ENCODE peak calls at places on chromosomes 3 and 15, in five cellular contexts. One of them, this sample, is unnamed.

GRCh38 chr3:159273070-159273469 is 471.2 kb downstream of the MFSD1 start:
- DNase-seq in mammary epithelial cell: no peak
- DNase-seq in endothelial cell: no peak
- DNase-seq in body of pancreas: no peak
- DNase-seq in MM.1S: no peak
- DNase-seq in this sample: no peak

GRCh38 chr3:134640872-134641470 is 9.9 kb downstream of the KY start:
- DNase-seq in mammary epithelial cell: no peak
- DNase-seq in endothelial cell: peak
- DNase-seq in body of pancreas: no peak
- DNase-seq in MM.1S: no peak
- DNase-seq in this sample: no peak

GRCh38 chr3:86245360-86245759 is 745.6 kb downstream of the VGLL3 start:
- DNase-seq in mammary epithelial cell: no peak
- DNase-seq in endothelial cell: peak
- DNase-seq in body of pancreas: no peak
- DNase-seq in MM.1S: peak
- DNase-seq in this sample: no peak

GRCh38 chr3:177904661-177905060 is 631.6 kb upstream of the KCNMB2 start:
- DNase-seq in mammary epithelial cell: peak
- DNase-seq in endothelial cell: no peak
- DNase-seq in body of pancreas: no peak
- DNase-seq in MM.1S: no peak
- DNase-seq in this sample: no peak

GRCh38 chr3:71063768-71064287 is 519.7 kb downstream of the FOXP1 start:
- DNase-seq in mammary epithelial cell: peak
- DNase-seq in endothelial cell: peak
- DNase-seq in body of pancreas: peak
- DNase-seq in MM.1S: peak
- DNase-seq in this sample: no peak

GRCh38 chr15:71066983-71067382 is 48.3 kb upstream of the THSD4 start:
- DNase-seq in mammary epithelial cell: no peak
- DNase-seq in endothelial cell: no peak
- DNase-seq in body of pancreas: no peak
- DNase-seq in MM.1S: no peak
- DNase-seq in this sample: no peak

GRCh38 chr3:71057526-71057894 is 526.0 kb downstream of the FOXP1 start:
- DNase-seq in mammary epithelial cell: peak
- DNase-seq in endothelial cell: no peak
- DNase-seq in body of pancreas: no peak
- DNase-seq in MM.1S: no peak
- DNase-seq in this sample: no peak

GRCh38 chr15:66766282-66767228 is 64.5 kb downstream of the SMAD6 start:
- DNase-seq in mammary epithelial cell: peak
- DNase-seq in endothelial cell: no peak
- DNase-seq in body of pancreas: no peak
- DNase-seq in MM.1S: no peak
- DNase-seq in this sample: no peak

GRCh38 chr3:114307841-114308228 is 14.0 kb downstream of the TIGIT start:
- DNase-seq in mammary epithelial cell: no peak
- DNase-seq in endothelial cell: no peak
- DNase-seq in body of pancreas: no peak
- DNase-seq in MM.1S: no peak
- DNase-seq in this sample: no peak

GRCh38 chr15:88621789-88622604 is 857 bp downstream of the AEN start:
- DNase-seq in mammary epithelial cell: peak
- DNase-seq in endothelial cell: no peak
- DNase-seq in body of pancreas: no peak
- DNase-seq in MM.1S: peak
- DNase-seq in this sample: peak

DNA sequence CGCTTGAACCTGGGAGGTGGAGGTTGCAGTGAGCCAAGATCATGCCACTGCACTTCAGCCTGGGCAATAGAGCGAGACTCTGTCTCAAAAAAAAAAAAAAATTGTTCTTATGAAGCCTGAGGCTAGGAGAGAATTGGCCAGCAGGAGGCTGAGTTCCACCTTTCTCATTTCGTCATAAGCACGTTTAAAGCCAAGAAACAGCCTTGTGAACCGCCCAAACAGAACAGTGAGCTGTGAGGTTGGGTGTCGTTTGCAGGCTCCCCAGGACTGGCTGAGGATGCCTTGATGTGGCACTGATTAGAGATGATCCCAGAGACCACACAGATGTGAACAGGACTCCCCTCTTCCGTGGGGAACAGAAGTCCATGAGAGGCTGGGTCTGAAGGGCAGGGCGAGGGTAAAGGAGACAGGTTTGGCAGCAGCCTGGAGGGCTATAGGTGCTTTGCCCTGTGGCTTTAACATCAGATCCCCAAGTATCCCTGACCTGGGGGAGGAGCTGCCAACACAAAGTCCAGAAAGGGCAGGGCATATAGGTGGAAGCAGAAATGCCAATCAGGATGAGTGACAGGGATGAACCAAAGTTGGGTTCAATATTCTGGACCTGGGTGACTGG is 52.9 kb downstream of the CLEC3B start:
- DNase-seq in mammary epithelial cell: peak
- DNase-seq in endothelial cell: no peak
- DNase-seq in body of pancreas: peak
- DNase-seq in MM.1S: no peak
- DNase-seq in this sample: no peak
- TF ChIP-seq CTCF in mammary epithelial cell: no peak
- TF ChIP-seq CTCF in endothelial cell: peak
- TF ChIP-seq CTCF in body of pancreas: peak
- TF ChIP-seq CTCF in MM.1S: no peak
- TF ChIP-seq CTCF in this sample: no peak

GRCh38 chr3:52870471-52870870 is 26.9 kb downstream of the STIMATE start:
- DNase-seq in mammary epithelial cell: no peak
- DNase-seq in endothelial cell: no peak
- DNase-seq in body of pancreas: no peak
- DNase-seq in MM.1S: no peak
- DNase-seq in this sample: no peak

GRCh38 chr3:52871761-52872160 is 25.6 kb downstream of the STIMATE start:
- DNase-seq in mammary epithelial cell: no peak
- DNase-seq in endothelial cell: no peak
- DNase-seq in body of pancreas: no peak
- DNase-seq in MM.1S: no peak
- DNase-seq in this sample: no peak

GRCh38 chr3:52874160-52874701 is 23.1 kb downstream of the STIMATE start:
- DNase-seq in mammary epithelial cell: no peak
- DNase-seq in endothelial cell: no peak
- DNase-seq in body of pancreas: no peak
- DNase-seq in MM.1S: no peak
- DNase-seq in this sample: no peak

GRCh38 chr3:52873433-52874159 is 23.8 kb downstream of the STIMATE start:
- DNase-seq in mammary epithelial cell: peak
- DNase-seq in endothelial cell: no peak
- DNase-seq in body of pancreas: no peak
- DNase-seq in MM.1S: no peak
- DNase-seq in this sample: no peak

DNA sequence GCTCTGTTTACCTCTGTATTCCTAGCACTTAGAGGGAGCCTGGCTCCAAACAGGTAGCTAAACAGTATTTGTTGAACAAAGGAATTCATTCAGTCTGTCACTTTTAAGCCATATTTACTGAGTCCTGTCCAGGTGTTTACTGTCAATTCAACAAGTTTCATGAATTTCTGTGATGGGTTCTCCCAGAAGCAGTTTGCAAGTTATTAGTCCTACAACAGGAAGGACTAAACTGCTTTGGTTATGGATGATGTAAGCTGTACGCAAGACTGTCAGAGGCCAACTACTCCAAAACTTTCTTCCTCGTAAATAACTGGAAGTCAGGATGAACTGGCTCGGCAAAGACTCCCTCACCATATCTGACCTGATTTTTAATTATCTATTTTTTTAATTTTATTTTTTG is 25.1 kb downstream of the STIMATE start:
- DNase-seq in mammary epithelial cell: no peak
- DNase-seq in endothelial cell: no peak
- DNase-seq in body of pancreas: no peak
- DNase-seq in MM.1S: no peak
- DNase-seq in this sample: no peak
- TF ChIP-seq CTCF in mammary epithelial cell: no peak
- TF ChIP-seq CTCF in endothelial cell: no peak
- TF ChIP-seq CTCF in body of pancreas: no peak
- TF ChIP-seq CTCF in MM.1S: no peak
- TF ChIP-seq CTCF in this sample: no peak

GRCh38 chr15:44129911-44130310 is 65.2 kb downstream of the FRMD5 start:
- DNase-seq in mammary epithelial cell: no peak
- DNase-seq in endothelial cell: no peak
- DNase-seq in body of pancreas: no peak
- DNase-seq in MM.1S: no peak
- DNase-seq in this sample: no peak
- TF ChIP-seq CTCF in mammary epithelial cell: no peak
- TF ChIP-seq CTCF in endothelial cell: no peak
- TF ChIP-seq CTCF in body of pancreas: no peak
- TF ChIP-seq CTCF in MM.1S: no peak
- TF ChIP-seq CTCF in this sample: no peak

DNA sequence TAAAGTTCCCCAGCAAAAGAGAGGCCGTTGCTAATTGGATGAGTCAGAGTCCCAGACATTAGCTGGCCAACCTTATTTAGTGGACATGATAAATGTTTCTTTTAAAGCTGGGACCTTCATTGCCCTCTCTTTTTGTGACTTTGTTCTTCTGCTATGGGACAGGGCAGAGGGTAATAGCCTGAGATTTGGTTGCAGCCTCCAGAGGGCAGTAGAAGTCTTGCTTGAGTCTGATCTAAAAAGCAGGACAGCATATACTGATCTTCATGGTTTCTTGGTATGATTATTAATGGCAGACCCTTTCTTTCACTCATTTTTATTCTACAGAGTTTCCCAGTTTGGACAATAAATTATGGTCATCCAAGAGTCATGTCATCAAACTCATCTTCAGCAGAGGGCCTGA is 25.1 kb upstream of the ZKSCAN7 start:
- DNase-seq in mammary epithelial cell: no peak
- DNase-seq in endothelial cell: no peak
- DNase-seq in body of pancreas: no peak
- DNase-seq in MM.1S: peak
- DNase-seq in this sample: peak
- TF ChIP-seq CTCF in mammary epithelial cell: peak
- TF ChIP-seq CTCF in endothelial cell: no peak
- TF ChIP-seq CTCF in body of pancreas: peak
- TF ChIP-seq CTCF in MM.1S: peak
- TF ChIP-seq CTCF in this sample: peak

DNA sequence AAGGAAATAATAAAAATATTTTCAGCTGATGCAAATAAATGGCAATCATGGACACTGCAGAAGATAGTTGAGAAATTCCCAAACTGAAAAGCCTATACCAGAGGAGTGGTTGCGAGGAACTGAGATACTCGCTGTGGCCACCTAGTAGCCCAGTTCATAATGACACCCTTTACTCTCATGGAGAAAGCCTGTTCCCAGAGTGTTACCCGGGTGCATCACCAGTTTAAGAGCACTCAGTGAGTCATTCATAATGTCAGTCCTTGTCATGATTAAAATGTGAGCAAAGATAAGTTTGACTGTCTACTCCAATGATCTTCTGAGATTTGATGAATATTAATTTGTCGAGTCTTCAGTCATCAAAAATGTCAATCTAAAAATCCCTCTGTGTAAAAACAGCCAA is 138.4 kb upstream of the LRRC3B start:
- DNase-seq in mammary epithelial cell: no peak
- DNase-seq in endothelial cell: peak
- DNase-seq in body of pancreas: no peak
- DNase-seq in MM.1S: no peak
- DNase-seq in this sample: no peak
- TF ChIP-seq CTCF in mammary epithelial cell: no peak
- TF ChIP-seq CTCF in endothelial cell: peak
- TF ChIP-seq CTCF in body of pancreas: peak
- TF ChIP-seq CTCF in MM.1S: peak
- TF ChIP-seq CTCF in this sample: no peak

GRCh38 chr3:155983834-155984474 is 113.5 kb downstream of the GMPS start:
- DNase-seq in mammary epithelial cell: no peak
- DNase-seq in endothelial cell: no peak
- DNase-seq in body of pancreas: no peak
- DNase-seq in MM.1S: no peak
- DNase-seq in this sample: no peak
- TF ChIP-seq CTCF in mammary epithelial cell: peak
- TF ChIP-seq CTCF in endothelial cell: no peak
- TF ChIP-seq CTCF in body of pancreas: peak
- TF ChIP-seq CTCF in MM.1S: no peak
- TF ChIP-seq CTCF in this sample: no peak

DNA sequence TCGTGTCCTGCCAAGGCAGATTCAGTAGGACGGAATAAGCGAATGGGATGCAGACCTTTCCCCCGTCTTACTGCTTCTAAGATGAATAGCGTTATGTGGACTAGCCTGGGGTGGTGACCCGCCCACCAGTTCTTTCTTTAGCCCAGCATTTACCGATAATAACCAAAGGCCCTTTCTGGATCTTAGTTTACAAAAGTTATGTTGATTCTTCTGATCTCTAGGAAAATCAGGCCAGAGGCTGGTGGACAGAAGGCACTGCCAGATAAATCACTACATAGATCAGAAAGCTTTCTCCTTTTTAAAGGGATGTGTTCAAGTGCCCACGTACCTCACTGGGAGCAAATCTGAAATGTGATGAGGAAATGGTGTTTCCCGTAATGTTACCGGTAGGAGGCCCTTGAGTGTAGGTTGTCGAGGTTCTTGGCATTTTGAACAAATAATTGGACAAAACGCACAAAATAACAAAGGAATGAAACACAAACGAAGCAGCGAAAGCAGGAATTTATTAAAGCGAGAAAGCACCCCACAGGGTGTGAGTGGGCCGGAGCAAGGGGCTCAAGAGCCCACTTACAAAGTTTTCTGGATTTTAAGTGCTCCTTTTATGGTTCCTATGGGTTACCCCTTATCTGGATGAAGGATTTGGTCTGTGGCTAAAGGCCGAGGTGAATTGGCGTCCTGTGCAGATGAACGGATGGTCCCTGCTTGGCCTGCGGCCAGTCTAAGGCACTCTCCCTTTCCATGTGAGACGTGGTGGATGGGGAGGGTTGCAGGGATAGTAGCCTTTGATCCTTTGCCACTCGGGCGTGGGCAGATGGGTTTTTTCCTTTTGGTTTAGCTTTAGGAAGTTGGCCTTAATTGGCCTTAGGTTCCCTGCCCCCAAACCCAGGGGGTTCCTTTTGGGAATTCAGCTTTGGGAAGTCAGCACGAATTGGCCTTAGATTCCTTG is 977 bp downstream of the SNX1 start:
- DNase-seq in mammary epithelial cell: peak
- DNase-seq in endothelial cell: no peak
- DNase-seq in body of pancreas: no peak
- DNase-seq in MM.1S: peak
- DNase-seq in this sample: no peak
- TF ChIP-seq CTCF in mammary epithelial cell: peak
- TF ChIP-seq CTCF in endothelial cell: no peak
- TF ChIP-seq CTCF in body of pancreas: peak
- TF ChIP-seq CTCF in MM.1S: peak
- TF ChIP-seq CTCF in this sample: no peak